ENCODE peak calls at places on chromosomes 13 and 19, in six cellular contexts. W is AG04449, D is astrocyte of the cerebellum, Q is SJSA1, P is dorsolateral prefrontal cortex, K is mucosa of descending colon. S is an unnamed sample.

GRCh38 chr19:55253842-55254624 is 4.8 kb downstream of the PPP6R1 start:
- DNase-seq in K (peak), Q (no peak), P (no peak), D (no peak), W (no peak), S (no peak)

GRCh38 chr13:45298206-45298505 is 42.8 kb downstream of the TPT1 start:
- DNase-seq in Q (no peak), K (no peak), P (no peak), W (no peak), D (no peak), S (no peak)

GRCh38 chr19:21940684-21941083 is 70.1 kb downstream of the ZNF208 start:
- DNase-seq in D (no peak), W (no peak), P (no peak), K (no peak), Q (no peak), S (no peak)

GRCh38 chr19:34041922-34042521 is 130.3 kb upstream of the LSM14A start:
- DNase-seq in W (no peak), Q (peak), K (peak), D (no peak), P (peak), S (no peak)

GRCh38 chr19:45560686-45561085 is 23.9 kb downstream of the OPA3 start:
- DNase-seq in W (no peak), D (no peak), Q (no peak), K (no peak), P (no peak), S (no peak)

GRCh38 chr13:52929826-52930225 is 81.4 kb upstream of the PCDH8 start:
- DNase-seq in W (no peak), P (no peak), D (no peak), Q (no peak), K (no peak), S (no peak)

GRCh38 chr13:40206241-40207109 is 460.0 kb downstream of the FOXO1 start:
- DNase-seq in Q (no peak), D (no peak), P (no peak), W (no peak), K (no peak), S (no peak)

GRCh38 chr13:106683179-106683578 is 115.2 kb upstream of the ARGLU1 start:
- DNase-seq in D (no peak), P (no peak), K (no peak), Q (no peak), W (no peak), S (no peak)

GRCh38 chr19:17103177-17103576 is 27.6 kb downstream of the MYO9B start:
- DNase-seq in P (no peak), D (no peak), W (no peak), K (no peak), Q (no peak), S (no peak)

GRCh38 chr13:26941345-26942174 is 181.0 kb upstream of the GPR12 start:
- DNase-seq in D (no peak), K (no peak), W (peak), Q (no peak), P (no peak), S (peak)

GRCh38 chr19:47587295-47587694 is 14.3 kb upstream of the ZNF541 start:
- DNase-seq in D (no peak), W (no peak), P (no peak), K (no peak), Q (peak), S (no peak)

GRCh38 chr13:27657724-27658123 is 36.0 kb downstream of the POLR1D start:
- DNase-seq in Q (no peak), P (no peak), K (no peak), W (no peak), D (no peak), S (no peak)

GRCh38 chr19:948842-949496 is 23.1 kb downstream of the ARID3A start:
- DNase-seq in K (peak), P (no peak), W (no peak), Q (no peak), D (no peak), S (no peak)

GRCh38 chr19:24078688-24079087 is 8.3 kb upstream of the ZNF254 start:
- DNase-seq in K (no peak), W (no peak), D (no peak), Q (no peak), P (no peak), S (no peak)

GRCh38 chr19:36528921-36529518 is 949 bp upstream of the ZNF260 start:
- DNase-seq in K (peak), P (no peak), D (no peak), W (no peak), Q (no peak), S (no peak)

GRCh38 chr13:33953203-33953602 is 135.3 kb downstream of the RFC3 start:
- DNase-seq in W (peak), K (no peak), P (no peak), D (peak), Q (no peak), S (peak)

GRCh38 chr13:97749174-97749573 is 204.3 kb upstream of the IPO5 start:
- DNase-seq in K (no peak), D (no peak), W (no peak), P (no peak), Q (peak), S (no peak)

GRCh38 chr19:29245221-29245620 is 32.3 kb upstream of the UQCRFS1 start:
- DNase-seq in K (no peak), W (no peak), D (no peak), Q (no peak), P (peak), S (no peak)

GRCh38 chr19:55605637-55606470 is at the start of gene ZNF865:
- DNase-seq in D (peak), P (peak), Q (peak), K (peak), W (no peak), S (peak)

GRCh38 chr19:44741841-44742352 is 6.6 kb upstream of the BCL3 start:
- DNase-seq in D (peak), K (peak), P (peak), W (peak), Q (peak), S (peak)

GRCh38 chr19:38917921-38918491 is 6.0 kb upstream of the CCER2 start:
- DNase-seq in K (peak), W (no peak), Q (no peak), D (no peak), P (no peak), S (no peak)

GRCh38 chr19:50492303-50493052 is 15.8 kb upstream of the GARIN5A start:
- DNase-seq in K (peak), W (no peak), D (no peak), Q (no peak), P (no peak), S (no peak)

GRCh38 chr13:93996471-93996870 is 483.0 kb downstream of the DCT start:
- DNase-seq in P (no peak), W (no peak), Q (no peak), D (no peak), K (no peak), S (no peak)

GRCh38 chr19:34244611-34245299 is 9.6 kb upstream of the GARRE1 start:
- DNase-seq in W (no peak), D (no peak), Q (no peak), P (no peak), K (no peak), S (no peak)

GRCh38 chr13:66657165-66657895 is 572.8 kb downstream of the PCDH9 start:
- DNase-seq in P (peak), Q (peak), K (no peak), W (peak), D (peak), S (peak)

GRCh38 chr19:2478756-2479555 is 3.0 kb downstream of the GADD45B start:
- DNase-seq in W (no peak), P (no peak), K (peak), Q (peak), D (no peak), S (no peak)

GRCh38 chr13:106047859-106048258 is 487.6 kb downstream of the EFNB2 start:
- DNase-seq in K (no peak), Q (no peak), W (no peak), D (no peak), P (no peak), S (no peak)

GRCh38 chr13:59950201-59950730 is 213.5 kb downstream of the DIAPH3 start:
- DNase-seq in D (no peak), W (peak), Q (no peak), P (no peak), K (no peak), S (no peak)

GRCh38 chr13:20161275-20161950 is 561 bp upstream of the GJA3 start:
- DNase-seq in W (no peak), Q (no peak), P (no peak), D (no peak), K (peak), S (no peak)
- H3K4me3 ChIP-seq in W (peak), Q (no peak), P (peak), D (peak), K (no peak), S (peak)

GRCh38 chr13:109869312-109870237 is 83.2 kb upstream of the IRS2 start:
- DNase-seq in W (no peak), Q (peak), K (peak), D (no peak), P (peak), S (peak)

GRCh38 chr13:109872864-109873263 is 86.5 kb upstream of the IRS2 start:
- DNase-seq in P (no peak), D (no peak), W (no peak), Q (peak), K (no peak), S (no peak)

GRCh38 chr13:109868583-109869311 is 82.4 kb upstream of the IRS2 start:
- DNase-seq in K (no peak), W (no peak), D (no peak), P (no peak), Q (peak), S (no peak)

GRCh38 chr13:109871018-109871370 is 84.6 kb upstream of the IRS2 start:
- DNase-seq in P (no peak), Q (peak), W (no peak), K (no peak), D (no peak), S (no peak)

GRCh38 chr13:109870281-109871017 is 84.1 kb upstream of the IRS2 start:
- DNase-seq in D (no peak), P (no peak), W (no peak), Q (peak), K (no peak), S (no peak)
- H3K4me3 ChIP-seq in D (no peak), P (no peak), W (no peak), Q (no peak), K (no peak), S (no peak)

DNA sequence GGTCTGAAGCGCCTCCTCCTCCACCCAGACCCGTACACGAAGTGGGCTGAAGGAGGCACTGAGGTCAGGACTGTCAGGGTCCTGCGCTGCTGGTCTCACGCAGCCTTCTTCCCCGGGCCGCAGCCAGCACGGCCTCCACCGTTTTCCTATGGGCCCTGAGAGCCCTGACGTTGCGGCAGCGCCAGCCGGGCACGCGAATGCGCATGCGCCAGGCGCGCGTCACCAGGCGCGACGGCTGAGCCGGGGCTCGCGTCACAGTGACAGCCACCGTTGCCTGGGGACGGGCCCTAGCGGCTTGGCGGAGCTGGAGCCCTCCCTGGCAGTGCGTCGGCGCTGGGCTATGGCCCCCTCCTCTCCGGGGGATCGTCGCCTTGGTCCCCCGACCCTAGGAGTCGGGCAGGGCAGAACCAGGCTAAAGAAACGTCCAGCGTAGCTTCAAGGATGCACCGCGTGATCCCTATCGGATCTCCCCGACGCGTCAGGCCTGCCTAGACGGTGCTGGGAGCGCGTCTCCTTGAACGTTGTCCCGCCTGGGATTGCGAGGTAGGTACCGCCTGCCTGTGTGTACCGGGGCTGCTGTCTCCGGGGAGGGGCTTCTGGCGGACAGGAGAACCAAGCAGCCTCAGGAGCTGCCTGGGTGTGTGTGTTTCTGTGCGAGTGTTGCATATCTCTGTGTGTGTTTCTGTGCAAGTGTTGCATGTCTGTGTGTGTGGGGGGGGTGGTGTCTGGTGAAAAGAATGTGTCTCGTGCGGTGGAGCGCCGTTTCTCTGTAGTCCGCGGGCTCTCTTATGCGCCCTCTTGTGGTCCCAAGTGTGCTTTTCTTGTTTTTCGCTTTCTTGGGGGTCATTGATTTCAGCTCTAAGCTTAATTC is 43.2 kb downstream of the ZNF571 start:
- DNase-seq in W (no peak), D (peak), P (no peak), K (peak), Q (no peak), S (peak)
- H3K4me3 ChIP-seq in W (peak), D (peak), P (no peak), K (peak), Q (no peak), S (peak)

GRCh38 chr19:41626278-41626677 is 596 bp downstream of the CEACAM4 start:
- DNase-seq in P (no peak), D (no peak), K (no peak), Q (no peak), W (no peak), S (no peak)
- H3K4me3 ChIP-seq in P (no peak), D (no peak), K (no peak), Q (no peak), W (no peak), S (no peak)

GRCh38 chr13:95005300-95005699 is 293.0 kb upstream of the SOX21 start:
- DNase-seq in K (no peak), D (no peak), P (no peak), W (no peak), Q (no peak), S (no peak)

GRCh38 chr13:95007322-95007721 is 293.9 kb downstream of the ABCC4 start:
- DNase-seq in K (no peak), W (no peak), D (no peak), Q (no peak), P (no peak), S (no peak)

GRCh38 chr13:94999871-95000270 is 287.5 kb upstream of the SOX21 start:
- DNase-seq in D (no peak), P (no peak), W (no peak), Q (no peak), K (no peak), S (no peak)

GRCh38 chr13:95002126-95002525 is 289.8 kb upstream of the SOX21 start:
- DNase-seq in Q (no peak), K (no peak), W (no peak), P (no peak), D (no peak), S (no peak)

GRCh38 chr13:95002968-95003813 is 290.8 kb upstream of the SOX21 start:
- DNase-seq in K (no peak), Q (no peak), W (no peak), D (no peak), P (no peak), S (no peak)
- H3K4me3 ChIP-seq in K (no peak), Q (no peak), W (peak), D (peak), P (peak), S (peak)

GRCh38 chr19:41137056-41137455 is 22.8 kb downstream of the CYP2F1 start:
- DNase-seq in W (no peak), Q (no peak), D (no peak), K (no peak), P (no peak), S (no peak)

GRCh38 chr19:41133260-41133659 is 19.0 kb downstream of the CYP2F1 start:
- DNase-seq in D (no peak), P (no peak), W (no peak), K (no peak), Q (no peak), S (no peak)

GRCh38 chr19:41131186-41131585 is 17.0 kb downstream of the CYP2F1 start:
- DNase-seq in K (no peak), D (no peak), Q (no peak), P (no peak), W (no peak), S (no peak)

GRCh38 chr19:41136636-41137035 is 22.4 kb downstream of the CYP2F1 start:
- DNase-seq in K (no peak), W (no peak), Q (no peak), P (no peak), D (no peak), S (no peak)

DNA sequence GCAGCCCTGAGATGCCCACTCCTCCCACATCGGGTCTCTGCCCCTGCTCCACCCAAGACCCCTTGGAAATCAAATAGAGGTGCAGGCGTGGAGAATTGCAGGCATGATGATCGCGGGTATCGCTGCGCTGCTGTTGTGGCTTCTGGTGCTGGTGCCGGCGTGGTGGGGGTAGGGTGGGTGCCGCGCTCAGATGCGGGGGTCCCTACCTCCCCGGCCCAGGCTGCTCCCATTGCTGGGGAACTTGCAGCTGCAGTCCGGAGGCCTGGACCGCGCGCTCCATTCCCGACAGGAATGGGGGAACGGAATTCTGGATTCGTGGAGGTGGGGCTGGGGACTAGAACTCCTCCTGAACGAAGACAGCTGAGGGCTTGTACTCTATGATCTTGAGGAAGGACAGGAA is 20.4 kb downstream of the CYP2F1 start:
- DNase-seq in P (no peak), W (no peak), D (no peak), K (no peak), Q (no peak), S (no peak)
- H3K4me3 ChIP-seq in P (no peak), W (no peak), D (no peak), K (no peak), Q (no peak), S (no peak)

GRCh38 chr13:73077867-73078266 is 19.1 kb downstream of the KLF5 start:
- DNase-seq in Q (no peak), K (no peak), W (no peak), D (no peak), P (no peak), S (no peak)

GRCh38 chr13:73075546-73075945 is 16.7 kb downstream of the KLF5 start:
- DNase-seq in K (peak), D (no peak), P (no peak), Q (no peak), W (no peak), S (no peak)

GRCh38 chr13:73074101-73074500 is 15.3 kb downstream of the KLF5 start:
- DNase-seq in W (no peak), P (no peak), D (no peak), K (no peak), Q (no peak), S (no peak)

GRCh38 chr13:73073050-73073449 is 14.2 kb downstream of the KLF5 start:
- DNase-seq in Q (no peak), W (no peak), P (no peak), K (no peak), D (no peak), S (no peak)

GRCh38 chr13:73076013-73076412 is 17.2 kb downstream of the KLF5 start:
- DNase-seq in P (no peak), K (no peak), Q (no peak), W (no peak), D (no peak), S (no peak)
- H3K4me3 ChIP-seq in P (no peak), K (no peak), Q (no peak), W (no peak), D (no peak), S (no peak)

DNA sequence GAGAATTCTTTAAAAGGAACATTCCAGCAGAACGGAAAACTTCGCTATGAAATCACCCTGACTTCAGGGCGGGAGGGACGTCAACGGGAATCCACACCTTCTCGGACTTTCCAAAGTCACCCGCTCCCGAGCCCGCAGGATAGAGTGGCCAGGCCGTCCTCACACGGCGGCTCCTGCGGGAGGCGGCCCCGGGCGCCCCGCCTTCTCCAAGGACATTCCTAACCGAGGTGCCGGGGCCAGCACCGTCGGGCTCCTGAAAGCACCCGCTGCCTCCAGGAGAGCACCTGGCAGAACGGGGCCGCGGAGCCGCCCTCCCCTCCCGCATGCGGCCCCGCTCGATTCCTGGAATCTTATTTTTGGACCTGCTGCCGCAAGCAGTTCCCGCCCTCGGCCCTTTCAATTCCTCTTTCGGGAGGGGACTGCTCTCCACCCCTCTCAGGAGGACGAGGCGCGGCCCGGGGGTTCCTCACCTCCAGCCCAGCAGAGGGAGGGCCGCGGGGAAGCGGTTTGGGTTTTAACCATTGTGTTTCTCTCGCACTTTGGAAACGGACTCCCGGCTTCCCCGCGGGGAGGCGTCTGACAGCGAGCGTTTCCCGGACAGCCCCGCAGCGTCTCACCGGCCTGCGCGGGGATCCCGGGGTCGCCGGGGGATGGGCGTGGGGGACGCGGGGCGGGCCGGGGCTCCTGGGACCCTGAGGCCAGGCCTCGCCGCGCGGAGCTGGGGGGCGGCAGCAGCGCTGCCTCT is 938 bp downstream of the GAS6 start:
- DNase-seq in Q (no peak), P (peak), K (peak), W (no peak), D (no peak), S (no peak)
- H3K4me3 ChIP-seq in Q (peak), P (peak), K (peak), W (peak), D (peak), S (peak)

GRCh38 chr19:49339364-49340068 is 4.3 kb downstream of the CD37 start:
- DNase-seq in W (no peak), P (peak), K (peak), D (no peak), Q (no peak), S (peak)

GRCh38 chr19:49338023-49338677 is 2.9 kb downstream of the CD37 start:
- DNase-seq in W (no peak), Q (no peak), D (no peak), P (no peak), K (no peak), S (no peak)

GRCh38 chr19:49340069-49340864 is 5.1 kb downstream of the CD37 start:
- DNase-seq in Q (no peak), D (no peak), P (no peak), K (peak), W (no peak), S (no peak)

GRCh38 chr19:49337267-49338022 is 2.2 kb downstream of the CD37 start:
- DNase-seq in P (no peak), Q (no peak), K (no peak), D (no peak), W (no peak), S (no peak)

GRCh38 chr19:49338691-49339363 is 3.6 kb downstream of the CD37 start:
- DNase-seq in P (no peak), Q (no peak), D (no peak), W (no peak), K (peak), S (no peak)
- H3K4me3 ChIP-seq in P (peak), Q (no peak), D (peak), W (no peak), K (no peak), S (peak)

S was measured in skeletal muscle cell.